ENCODE peak calls at places on chromosomes 7 and 10, in six cellular contexts. One of them, this sample, is unnamed.

GRCh38 chr7:114922652-114923402 is 933 bp downstream of the MDFIC start:
- DNase-seq in RPMI8226: peak
- DNase-seq in EL: peak
- DNase-seq in effector CD4-positive, alpha-beta T cell: peak
- DNase-seq in NCI-H446: peak
- DNase-seq in tibial artery: peak
- DNase-seq in this sample: peak

GRCh38 chr10:51980752-51981151 is 281.4 kb upstream of the CSTF2T start:
- DNase-seq in RPMI8226: no peak
- DNase-seq in EL: no peak
- DNase-seq in effector CD4-positive, alpha-beta T cell: no peak
- DNase-seq in NCI-H446: no peak
- DNase-seq in tibial artery: no peak
- DNase-seq in this sample: no peak

GRCh38 chr7:73668103-73668937 is 689 bp downstream of the VPS37D start:
- DNase-seq in RPMI8226: no peak
- DNase-seq in EL: peak
- DNase-seq in effector CD4-positive, alpha-beta T cell: no peak
- DNase-seq in NCI-H446: no peak
- DNase-seq in tibial artery: no peak
- DNase-seq in this sample: no peak

GRCh38 chr10:96138102-96138501 is 8.0 kb downstream of the ZNF518A start:
- DNase-seq in RPMI8226: no peak
- DNase-seq in EL: no peak
- DNase-seq in effector CD4-positive, alpha-beta T cell: no peak
- DNase-seq in NCI-H446: no peak
- DNase-seq in tibial artery: no peak
- DNase-seq in this sample: no peak

GRCh38 chr7:91299952-91300775 is 35.9 kb downstream of the FZD1 start:
- DNase-seq in RPMI8226: peak
- DNase-seq in EL: no peak
- DNase-seq in effector CD4-positive, alpha-beta T cell: no peak
- DNase-seq in NCI-H446: no peak
- DNase-seq in tibial artery: no peak
- DNase-seq in this sample: no peak

GRCh38 chr10:44799971-44800370 is 111.2 kb upstream of the TMEM72 start:
- DNase-seq in RPMI8226: no peak
- DNase-seq in EL: no peak
- DNase-seq in effector CD4-positive, alpha-beta T cell: no peak
- DNase-seq in NCI-H446: no peak
- DNase-seq in tibial artery: no peak
- DNase-seq in this sample: no peak

GRCh38 chr10:12533151-12533550 is 183.8 kb downstream of the CAMK1D start:
- DNase-seq in RPMI8226: no peak
- DNase-seq in EL: no peak
- DNase-seq in effector CD4-positive, alpha-beta T cell: no peak
- DNase-seq in NCI-H446: no peak
- DNase-seq in tibial artery: no peak
- DNase-seq in this sample: no peak

GRCh38 chr10:86953747-86954680 is 3.4 kb downstream of the MMRN2 start:
- DNase-seq in RPMI8226: no peak
- DNase-seq in EL: no peak
- DNase-seq in effector CD4-positive, alpha-beta T cell: no peak
- DNase-seq in NCI-H446: no peak
- DNase-seq in tibial artery: peak
- DNase-seq in this sample: no peak

GRCh38 chr7:27170936-27171635 is 3.0 kb downstream of the HOXA10 start:
- DNase-seq in RPMI8226: no peak
- DNase-seq in EL: peak
- DNase-seq in effector CD4-positive, alpha-beta T cell: no peak
- DNase-seq in NCI-H446: no peak
- DNase-seq in tibial artery: peak
- DNase-seq in this sample: no peak